ENCODE peak calls at places on chromosome 21, in four cellular contexts. Z, Q, M and E are unnamed samples.

GRCh38 chr21:33265664-33266049 is 510 bp upstream of the IL10RB start:
- DNase-seq in Z (no peak), Q (no peak), M (peak; percentile 68), E (no peak)

GRCh38 chr21:46098303-46099141 is 610 bp downstream of the COL6A2 start:
- DNase-seq in Z (no peak), Q (peak; percentile 33), M (no peak), E (peak; percentile 45)

GRCh38 chr21:15446193-15446592 is 283.6 kb upstream of the USP25 start:
- DNase-seq in Z (no peak), Q (no peak), M (no peak), E (peak; percentile 12)

GRCh38 chr21:16742116-16742515 is 770.7 kb upstream of the CXADR start:
- DNase-seq in Z (no peak), Q (no peak), M (no peak), E (no peak)

GRCh38 chr21:32590130-32590529 is 4.8 kb upstream of the TCP10L start:
- DNase-seq in Z (no peak), Q (no peak), M (no peak), E (no peak)

GRCh38 chr21:28727809-28728208 is 264.9 kb downstream of the LTN1 start:
- DNase-seq in Z (no peak), Q (no peak), M (no peak), E (no peak)

GRCh38 chr21:45870851-45871615 is 110.5 kb upstream of the COL6A1 start:
- DNase-seq in Z (no peak), Q (no peak), M (no peak), E (no peak)

GRCh38 chr21:46035809-46036695 is 54.5 kb downstream of the COL6A1 start:
- DNase-seq in Z (no peak), Q (no peak), M (no peak), E (no peak)

GRCh38 chr21:27647401-27647800 is 680.5 kb upstream of the ADAMTS5 start:
- DNase-seq in Z (no peak), Q (no peak), M (no peak), E (no peak)

GRCh38 chr21:15731243-15731613 is 1.4 kb downstream of the USP25 start:
- DNase-seq in Z (peak; percentile 25), Q (no peak), M (no peak), E (no peak)

GRCh38 chr21:17432732-17433057 is 80.1 kb upstream of the CXADR start:
- DNase-seq in Z (no peak), Q (no peak), M (no peak), E (no peak)

GRCh38 chr21:18151046-18151445 is 93.6 kb upstream of the CHODL start:
- DNase-seq in Z (no peak), Q (no peak), M (no peak), E (no peak)

GRCh38 chr21:32516729-32517649 is 68.3 kb downstream of the TCP10L start:
- DNase-seq in Z (no peak), Q (no peak), M (no peak), E (no peak)

GRCh38 chr21:45886610-45887026 is 95.0 kb upstream of the COL6A1 start:
- DNase-seq in Z (no peak), Q (no peak), M (no peak), E (no peak)

GRCh38 chr21:33650929-33651505 is 8.7 kb downstream of the ITSN1 start:
- DNase-seq in Z (no peak), Q (no peak), M (no peak), E (no peak)

GRCh38 chr21:16243396-16243795 is 513.6 kb downstream of the USP25 start:
- DNase-seq in Z (no peak), Q (no peak), M (no peak), E (no peak)

GRCh38 chr21:46287541-46287940 is 1.4 kb downstream of the YBEY start:
- DNase-seq in Z (no peak), Q (no peak), M (no peak), E (no peak)

GRCh38 chr21:33115586-33116541 is 45.9 kb downstream of the OLIG1 start:
- DNase-seq in Z (no peak), Q (no peak), M (no peak), E (no peak)

GRCh38 chr21:17777321-17777720 is 41.8 kb downstream of the C21orf91 start:
- DNase-seq in Z (no peak), Q (no peak), M (no peak), E (no peak)

GRCh38 chr21:19489930-19490329 is 1086.3 kb upstream of the TMPRSS15 start:
- DNase-seq in Z (no peak), Q (no peak), M (no peak), E (no peak)

GRCh38 chr21:14942801-14943490 is 121.9 kb downstream of the NRIP1 start:
- DNase-seq in Z (peak; percentile 91), Q (no peak), M (no peak), E (no peak)

GRCh38 chr21:20452935-20453334 is 545.3 kb upstream of the NCAM2 start:
- DNase-seq in Z (no peak), Q (no peak), M (no peak), E (no peak)

GRCh38 chr21:15729674-15730483 is at the start of gene USP25:
- DNase-seq in Z (peak; percentile 68), Q (peak; percentile 97), M (peak; percentile 19), E (peak; percentile 84)

GRCh38 chr21:30515681-30516080 is 13.7 kb upstream of the KRTAP19-5 start:
- DNase-seq in Z (no peak), Q (no peak), M (no peak), E (no peak)

GRCh38 chr21:32009263-32009662 is 136.4 kb downstream of the HUNK start:
- DNase-seq in Z (no peak), Q (no peak), M (no peak), E (no peak)

GRCh38 chr21:26732442-26733221 is 112.6 kb downstream of the ADAMTS1 start:
- DNase-seq in Z (peak; percentile 6), Q (no peak), M (no peak), E (peak; percentile 66)

GRCh38 chr21:29697555-29698193 is 242.1 kb downstream of the GRIK1 start:
- DNase-seq in Z (no peak), Q (no peak), M (no peak), E (no peak)

GRCh38 chr21:23127973-23128372 is 2129.8 kb downstream of the NCAM2 start:
- DNase-seq in Z (no peak), Q (no peak), M (no peak), E (peak; percentile 30)

GRCh38 chr21:26846036-26846931 is 1.1 kb upstream of the ADAMTS1 start:
- DNase-seq in Z (no peak), Q (no peak), M (no peak), E (peak; percentile 72)

GRCh38 chr21:33292724-33293123 is 26.6 kb downstream of the IL10RB start:
- DNase-seq in Z (no peak), Q (no peak), M (no peak), E (no peak)

GRCh38 chr21:28436286-28436932 is 556.3 kb downstream of the LTN1 start:
- DNase-seq in Z (no peak), Q (no peak), M (no peak), E (no peak)

GRCh38 chr21:17351766-17352165 is 161.1 kb upstream of the CXADR start:
- DNase-seq in Z (no peak), Q (no peak), M (no peak), E (no peak)

GRCh38 chr21:46618738-46619369 is 14.0 kb upstream of the S100B start:
- DNase-seq in Z (no peak), Q (no peak), M (no peak), E (no peak)

GRCh38 chr21:18493420-18493819 is 89.8 kb upstream of the TMPRSS15 start:
- DNase-seq in Z (no peak), Q (no peak), M (no peak), E (no peak)

GRCh38 chr21:14116080-14116481 is 94.7 kb downstream of the LIPI start:
- DNase-seq in Z (no peak), Q (no peak), M (peak; percentile 63), E (no peak)

GRCh38 chr21:33452362-33452761 is 27.4 kb downstream of the TMEM50B start:
- DNase-seq in Z (no peak), Q (peak; percentile 6), M (no peak), E (no peak)

GRCh38 chr21:30044447-30045064 is 104.8 kb upstream of the GRIK1 start:
- DNase-seq in Z (peak; percentile 1), Q (peak; percentile 19), M (no peak), E (no peak)

DNA sequence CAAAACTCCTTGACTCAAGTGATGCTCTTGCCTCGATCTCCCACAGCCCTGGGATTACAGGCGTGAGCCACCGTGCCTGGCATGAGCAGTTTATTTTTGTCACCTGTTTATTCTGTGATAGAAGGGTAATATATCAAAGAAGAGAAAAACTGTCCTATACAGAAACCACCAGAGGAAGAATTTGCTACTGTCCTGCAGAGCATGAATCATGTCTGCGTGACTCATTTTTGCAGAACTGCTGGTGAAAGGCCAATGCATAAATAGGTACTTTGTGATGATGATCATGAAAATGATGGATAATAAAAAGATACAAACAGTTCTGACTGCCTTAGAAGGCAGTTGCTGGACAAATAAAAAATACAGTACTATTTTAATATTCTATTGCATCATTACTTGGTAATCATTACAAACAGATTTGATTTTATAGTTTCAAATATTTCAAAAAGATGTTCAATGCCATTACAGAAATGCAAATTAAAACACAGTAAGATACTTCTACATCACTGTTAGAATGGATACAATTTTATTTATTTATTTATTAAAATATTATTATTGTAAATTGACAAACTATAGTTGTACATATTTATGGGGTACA is 26.5 kb downstream of the RIPPLY3 start:
- DNase-seq in Z (no peak), Q (no peak), M (no peak), E (no peak)
- TF ChIP-seq TCF7 in Z (no peak), Q (no peak), M (no peak), E (no peak)

DNA sequence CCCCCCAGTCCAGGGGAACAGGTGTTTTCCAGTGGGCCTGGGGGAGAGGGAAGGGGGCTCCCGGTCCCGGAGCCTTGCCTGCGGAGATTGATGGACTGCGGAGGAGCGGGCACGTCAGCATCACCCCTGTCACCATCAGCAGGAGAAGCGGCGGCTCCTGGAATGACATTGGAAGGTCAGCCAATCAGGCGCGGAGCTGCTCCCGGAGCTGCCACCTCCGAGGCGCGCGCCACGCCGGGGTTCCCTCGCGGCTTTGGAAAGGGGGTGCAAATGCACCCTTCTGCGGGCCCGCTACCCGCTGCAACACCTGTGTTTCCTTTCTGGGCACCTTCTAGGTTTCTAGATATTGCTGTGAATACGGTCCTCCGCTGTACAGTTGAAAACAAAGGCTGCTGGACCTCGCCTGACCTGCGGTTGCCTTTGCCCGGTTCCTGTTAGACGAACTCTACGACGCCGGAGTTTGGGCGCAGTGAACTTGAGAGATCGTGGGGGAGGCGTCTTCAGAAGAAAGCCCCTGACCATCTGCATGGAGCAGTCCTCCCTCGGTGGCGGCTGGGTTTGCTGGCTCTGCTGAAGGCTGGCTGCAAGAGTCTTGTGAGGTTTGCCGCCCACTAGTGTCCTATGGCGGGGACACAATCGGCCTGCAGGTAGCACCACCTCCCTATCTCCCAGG is 5.3 kb downstream of the DSCAM start:
- DNase-seq in Z (peak; percentile 6), Q (no peak), M (no peak), E (peak; percentile 78)
- TF ChIP-seq TCF7 in Z (no peak), Q (no peak), M (no peak), E (no peak)

GRCh38 chr21:42313501-42313969 is 1.7 kb downstream of the TFF3 start:
- DNase-seq in Z (peak; percentile 8), Q (no peak), M (no peak), E (peak; percentile 64)
- TF ChIP-seq TCF7 in Z (no peak), Q (no peak), M (no peak), E (no peak)

DNA sequence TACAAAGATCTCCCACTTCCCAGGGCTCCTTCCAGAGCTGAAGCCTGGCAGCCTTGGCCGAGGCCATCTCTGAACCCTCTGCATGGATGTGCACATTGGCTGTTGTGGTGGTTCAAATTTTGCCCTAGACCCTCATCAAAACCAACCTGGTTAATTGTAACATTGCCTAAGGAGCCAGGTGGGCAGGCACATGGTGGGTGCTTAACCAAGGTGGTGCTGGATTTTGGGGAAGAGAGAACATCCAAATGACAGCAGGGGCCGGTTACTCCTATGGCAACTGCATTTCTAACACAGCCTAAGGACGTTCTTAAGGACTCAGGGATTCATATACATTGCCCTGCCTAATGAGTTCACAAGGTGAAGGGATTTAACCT is 10.3 kb downstream of the RUNX1 start:
- DNase-seq in Z (no peak), Q (no peak), M (no peak), E (no peak)
- TF ChIP-seq TCF7 in Z (no peak), Q (no peak), M (no peak), E (no peak)

GRCh38 chr21:42340187-42340586 is 10.6 kb downstream of the TFF2 start:
- DNase-seq in Z (no peak), Q (no peak), M (no peak), E (no peak)
- TF ChIP-seq TCF7 in Z (no peak), Q (no peak), M (no peak), E (no peak)